ENCODE peak calls at places on chromosomes 2 and 18, in seven cellular contexts. G is endothelial cell of umbilical vein; V is IMR-90; S is non-pigmented ciliary epithelial cell; H is stimulated activated CD4-positive, alpha-beta T cell treated with anti-CD3 and anti-CD28 coated beads, Interleukin-1b, Interleukin-23, amount 100 ng/mL, for 4 hours; F is HEK293T; J is WTC11. M is an unnamed sample.

GRCh38 chr2:240637116-240637900 is 12.0 kb downstream of the GPR35 start:
- DNase-seq in F (no peak), H (no peak), S (no peak), J (no peak), G (no peak), V (no peak), M (no peak)

GRCh38 chr18:79483971-79484491 is 88.3 kb downstream of the NFATC1 start:
- DNase-seq in S (no peak), F (no peak), V (no peak), G (no peak), J (no peak), H (no peak), M (no peak)

GRCh38 chr2:56011624-56012023 is 88.0 kb upstream of the EFEMP1 start:
- DNase-seq in F (no peak), V (no peak), J (no peak), H (no peak), S (no peak), G (peak), M (no peak)

GRCh38 chr2:160621748-160622147 is 128.1 kb upstream of the RBMS1 start:
- DNase-seq in F (no peak), S (no peak), G (no peak), V (peak), J (no peak), H (no peak), M (no peak)

GRCh38 chr2:152823901-152824300 is 105.5 kb downstream of the ARL6IP6 start:
- DNase-seq in J (no peak), G (no peak), H (no peak), F (no peak), S (no peak), V (no peak), M (no peak)

GRCh38 chr18:76456018-76456750 is 38.9 kb downstream of the ZNF516 start:
- DNase-seq in F (no peak), S (no peak), V (no peak), J (no peak), H (no peak), G (no peak), M (no peak)

GRCh38 chr2:27807476-27807875 is 36.0 kb downstream of the MRPL33 start:
- DNase-seq in J (peak), V (peak), G (peak), S (no peak), H (no peak), F (peak), M (no peak)

GRCh38 chr2:236403811-236404210 is 139.6 kb upstream of the ASB18 start:
- DNase-seq in V (no peak), G (no peak), H (no peak), F (no peak), S (no peak), J (no peak), M (no peak)

GRCh38 chr18:57890266-57890665 is 87.2 kb upstream of the ATP8B1 start:
- DNase-seq in F (no peak), S (no peak), H (no peak), G (no peak), J (no peak), V (no peak), M (peak)

GRCh38 chr2:214311031-214311533 is 99.8 kb upstream of the VWC2L start:
- DNase-seq in F (peak), V (no peak), S (no peak), H (no peak), J (peak), G (no peak), M (no peak)

GRCh38 chr2:127094509-127095366 is 12.2 kb downstream of the BIN1 start:
- DNase-seq in F (peak), H (no peak), V (peak), J (peak), G (no peak), S (no peak), M (peak)

GRCh38 chr2:42385225-42385624 is 24.2 kb upstream of the COX7A2L start:
- DNase-seq in G (no peak), V (peak), F (peak), J (peak), H (no peak), S (no peak), M (peak)

GRCh38 chr2:219356834-219357233 is 24.3 kb upstream of the RESP18 start:
- DNase-seq in V (no peak), J (no peak), S (no peak), G (no peak), F (no peak), H (no peak), M (no peak)

GRCh38 chr2:32356735-32357544 is at the start of gene BIRC6:
- DNase-seq in F (peak), H (peak), G (peak), V (peak), J (peak), S (peak), M (peak)

GRCh38 chr18:78021196-78021595 is 771.5 kb downstream of the GALR1 start:
- DNase-seq in S (no peak), G (no peak), H (no peak), V (no peak), J (no peak), F (no peak), M (no peak)

GRCh38 chr2:182852090-182852489 is 14.3 kb downstream of the FRZB start:
- DNase-seq in F (peak), G (no peak), S (no peak), H (no peak), J (no peak), V (no peak), M (no peak)

GRCh38 chr2:202122167-202122540 is 49.1 kb downstream of the KIAA2012 start:
- DNase-seq in H (no peak), G (no peak), V (no peak), S (no peak), J (no peak), F (no peak), M (peak)

GRCh38 chr2:236840215-236840614 is 245.5 kb upstream of the COPS8 start:
- DNase-seq in G (no peak), H (no peak), S (no peak), J (no peak), V (no peak), F (no peak), M (no peak)

GRCh38 chr2:186256540-186256939 is 229.5 kb upstream of the ZC3H15 start:
- DNase-seq in F (peak), J (no peak), V (peak), H (no peak), G (peak), S (no peak), M (peak)

GRCh38 chr2:152468832-152469692 is 134.1 kb downstream of the FMNL2 start:
- DNase-seq in S (no peak), V (peak), F (no peak), J (no peak), G (peak), H (no peak), M (peak)

GRCh38 chr2:54254180-54254579 is 1.8 kb downstream of the TSPYL6 start:
- DNase-seq in H (no peak), V (no peak), F (no peak), G (no peak), S (no peak), J (no peak), M (no peak)

GRCh38 chr2:219560037-219560892 is 11.1 kb downstream of the OBSL1 start:
- DNase-seq in H (no peak), S (no peak), V (no peak), G (no peak), J (no peak), F (peak), M (no peak)

GRCh38 chr2:239006886-239007285 is 159.0 kb downstream of the TWIST2 start:
- DNase-seq in S (no peak), F (no peak), G (no peak), H (no peak), V (peak), J (no peak), M (no peak)

GRCh38 chr2:203463176-203463797 is 71.8 kb downstream of the RAPH1 start:
- DNase-seq in S (no peak), G (no peak), J (no peak), H (no peak), F (no peak), V (peak), M (no peak)

GRCh38 chr18:10336749-10337148 is 117.7 kb upstream of the APCDD1 start:
- DNase-seq in S (no peak), V (no peak), H (no peak), G (no peak), J (no peak), F (no peak), M (no peak)

GRCh38 chr2:215439980-215440512 is 4.2 kb upstream of the FN1 start:
- DNase-seq in S (no peak), J (no peak), V (no peak), H (no peak), G (no peak), F (no peak), M (no peak)

GRCh38 chr2:191691016-191691725 is 13.2 kb downstream of the NABP1 start:
- DNase-seq in J (no peak), H (peak), V (peak), S (no peak), G (peak), F (peak), M (peak)

GRCh38 chr2:122703676-122704075 is 948.2 kb downstream of the TSN start:
- DNase-seq in V (no peak), F (no peak), J (no peak), S (no peak), G (no peak), H (no peak), M (peak)

GRCh38 chr2:95348609-95349567 is 51.7 kb downstream of the KCNIP3 start:
- DNase-seq in F (no peak), H (no peak), G (no peak), V (peak), S (no peak), J (no peak), M (no peak)

GRCh38 chr2:101160454-101160853 is 9.3 kb upstream of the TBC1D8 start:
- DNase-seq in H (no peak), J (no peak), F (no peak), S (no peak), G (peak), V (peak), M (no peak)

GRCh38 chr2:102754746-102755145 is 7.1 kb upstream of the TMEM182 start:
- DNase-seq in H (no peak), S (no peak), F (no peak), V (no peak), J (no peak), G (no peak), M (no peak)

GRCh38 chr2:23294238-23294637 is 90.7 kb upstream of the KLHL29 start:
- DNase-seq in H (no peak), J (no peak), S (no peak), G (no peak), V (no peak), F (no peak), M (no peak)

GRCh38 chr2:171522057-171522803 is at the start of gene CYBRD1:
- DNase-seq in H (no peak), S (no peak), G (peak), F (peak), V (peak), J (peak), M (peak)

GRCh38 chr18:59767732-59768131 is 70.5 kb upstream of the CCBE1 start:
- DNase-seq in S (no peak), V (peak), H (no peak), G (no peak), J (no peak), F (no peak), M (no peak)

GRCh38 chr2:113965644-113966043 is 75.8 kb downstream of the ACTR3 start:
- DNase-seq in V (peak), G (peak), J (peak), H (peak), S (no peak), F (peak), M (peak)

GRCh38 chr2:71748227-71748626 is 294.9 kb downstream of the DYSF start:
- DNase-seq in G (peak), F (no peak), J (no peak), V (peak), S (no peak), H (no peak), M (no peak)

GRCh38 chr2:235614900-235615712 is 121.3 kb downstream of the AGAP1 start:
- DNase-seq in S (no peak), V (peak), J (no peak), F (no peak), H (no peak), G (peak), M (peak)

GRCh38 chr2:133568172-133568571 is at the start of gene NCKAP5:
- DNase-seq in H (no peak), V (peak), F (peak), G (peak), S (peak), J (no peak), M (peak)

GRCh38 chr2:229033816-229034215 is 237.3 kb downstream of the PID1 start:
- DNase-seq in V (no peak), S (no peak), F (no peak), J (no peak), H (no peak), G (no peak), M (no peak)

GRCh38 chr2:236117861-236118269 is 50.3 kb downstream of the GBX2 start:
- DNase-seq in F (no peak), H (no peak), G (peak), V (no peak), J (no peak), S (no peak), M (no peak)